ENCODE peak calls at places on chromosomes 7 and 10, in eight cellular contexts. K is mesothelial cell of epicardium, L is cardiac fibroblast, C is heart right ventricle, H is neural progenitor cell, W is fibroblast of lung, E is Peyer's patch, P is hepatocyte. R is an unnamed sample.

GRCh38 chr10:124001391-124002260 is 91.8 kb downstream of the CHST15 start:
- DNase-seq in K (no peak), L (no peak), C (no peak), H (no peak), W (no peak), E (no peak), P (no peak), R (peak)

GRCh38 chr7:7739204-7739603 is 20.8 kb upstream of the RPA3 start:
- DNase-seq in K (no peak), L (no peak), C (no peak), H (no peak), W (no peak), E (no peak), P (no peak), R (no peak)

GRCh38 chr7:15015545-15016314 is 113.2 kb upstream of the DGKB start:
- DNase-seq in K (no peak), L (peak), C (peak), H (peak), W (peak), E (no peak), P (peak), R (no peak)

GRCh38 chr10:109898666-109899577 is 24.4 kb downstream of the XPNPEP1 start:
- DNase-seq in K (no peak), L (peak), C (no peak), H (no peak), W (peak), E (no peak), P (no peak), R (no peak)

GRCh38 chr10:125531470-125531869 is 151.5 kb downstream of the TEX36 start:
- DNase-seq in K (no peak), L (no peak), C (no peak), H (peak), W (no peak), E (no peak), P (no peak), R (peak)

GRCh38 chr10:72889391-72889831 is 4.1 kb upstream of the OIT3 start:
- DNase-seq in K (no peak), L (peak), C (no peak), H (no peak), W (peak), E (no peak), P (no peak), R (no peak)

GRCh38 chr10:22218448-22218847 is 633 bp upstream of the EBLN1 start:
- DNase-seq in K (no peak), L (no peak), C (no peak), H (peak), W (peak), E (no peak), P (no peak), R (no peak)

GRCh38 chr10:19588608-19589007 is 227.6 kb upstream of the PLXDC2 start:
- DNase-seq in K (no peak), L (no peak), C (no peak), H (no peak), W (no peak), E (no peak), P (no peak), R (no peak)

GRCh38 chr10:84008878-84009277 is 130.4 kb upstream of the GHITM start:
- DNase-seq in K (no peak), L (peak), C (peak), H (peak), W (no peak), E (peak), P (peak), R (peak)

GRCh38 chr7:17009007-17009719 is 127.4 kb upstream of the AGR3 start:
- DNase-seq in K (no peak), L (peak), C (no peak), H (no peak), W (peak), E (no peak), P (peak), R (no peak)

GRCh38 chr7:6175642-6176041 is 96.8 kb downstream of the CYTH3 start:
- DNase-seq in K (no peak), L (peak), C (no peak), H (no peak), W (peak), E (no peak), P (no peak), R (no peak)

GRCh38 chr10:29120216-29120615 is 168.7 kb upstream of the LYZL1 start:
- DNase-seq in K (no peak), L (peak), C (no peak), H (no peak), W (peak), E (no peak), P (peak), R (no peak)

GRCh38 chr10:60237977-60238376 is 151.7 kb downstream of the ANK3 start:
- DNase-seq in K (no peak), L (peak), C (no peak), H (no peak), W (peak), E (no peak), P (no peak), R (no peak)

GRCh38 chr10:17199351-17199804 is 2.1 kb downstream of the TRDMT1 start:
- DNase-seq in K (no peak), L (peak), C (no peak), H (peak), W (peak), E (no peak), P (no peak), R (no peak)

GRCh38 chr7:27110977-27111752 is 8.7 kb upstream of the HOXA2 start:
- DNase-seq in K (no peak), L (peak), C (no peak), H (no peak), W (peak), E (peak), P (no peak), R (no peak)

GRCh38 chr7:44147026-44147881 is 6.1 kb upstream of the MYL7 start:
- DNase-seq in K (no peak), L (no peak), C (peak), H (peak), W (peak), E (peak), P (peak), R (peak)

GRCh38 chr10:70538731-70539338 is 60.3 kb downstream of the PALD1 start:
- DNase-seq in K (no peak), L (no peak), C (no peak), H (no peak), W (no peak), E (no peak), P (no peak), R (no peak)

GRCh38 chr7:37085600-37085999 is 361.3 kb upstream of the AOAH start:
- DNase-seq in K (no peak), L (no peak), C (no peak), H (no peak), W (no peak), E (no peak), P (no peak), R (no peak)

GRCh38 chr7:137950967-137951366 is 50.9 kb downstream of the CREB3L2 start:
- DNase-seq in K (no peak), L (no peak), C (no peak), H (no peak), W (no peak), E (no peak), P (no peak), R (no peak)

GRCh38 chr7:151806204-151806603 is 70.7 kb downstream of the PRKAG2 start:
- DNase-seq in K (no peak), L (no peak), C (no peak), H (no peak), W (no peak), E (peak), P (peak), R (no peak)

GRCh38 chr7:33853361-33854062 is 51.8 kb upstream of the BMPER start:
- DNase-seq in K (no peak), L (peak), C (no peak), H (no peak), W (peak), E (no peak), P (no peak), R (no peak)

GRCh38 chr7:30800785-30801252 is 29.6 kb downstream of the MINDY4 start:
- DNase-seq in K (no peak), L (peak), C (no peak), H (peak), W (peak), E (no peak), P (peak), R (peak)

GRCh38 chr7:90216771-90217170 is 5.2 kb downstream of the STEAP2 start:
- DNase-seq in K (no peak), L (no peak), C (no peak), H (no peak), W (no peak), E (no peak), P (no peak), R (no peak)

GRCh38 chr10:103969857-103970627 is 3.1 kb downstream of the SLK start:
- DNase-seq in K (no peak), L (peak), C (no peak), H (no peak), W (no peak), E (no peak), P (no peak), R (no peak)

GRCh38 chr10:103966671-103967432 is at the start of gene SLK:
- DNase-seq in K (peak), L (peak), C (peak), H (peak), W (peak), E (peak), P (peak), R (peak)

GRCh38 chr10:103968441-103969391 is 1.8 kb downstream of the SLK start:
- DNase-seq in K (no peak), L (peak), C (no peak), H (no peak), W (peak), E (no peak), P (no peak), R (no peak)

GRCh38 chr10:103969436-103969835 is 2.5 kb downstream of the SLK start:
- DNase-seq in K (no peak), L (peak), C (no peak), H (no peak), W (peak), E (no peak), P (no peak), R (no peak)

DNA sequence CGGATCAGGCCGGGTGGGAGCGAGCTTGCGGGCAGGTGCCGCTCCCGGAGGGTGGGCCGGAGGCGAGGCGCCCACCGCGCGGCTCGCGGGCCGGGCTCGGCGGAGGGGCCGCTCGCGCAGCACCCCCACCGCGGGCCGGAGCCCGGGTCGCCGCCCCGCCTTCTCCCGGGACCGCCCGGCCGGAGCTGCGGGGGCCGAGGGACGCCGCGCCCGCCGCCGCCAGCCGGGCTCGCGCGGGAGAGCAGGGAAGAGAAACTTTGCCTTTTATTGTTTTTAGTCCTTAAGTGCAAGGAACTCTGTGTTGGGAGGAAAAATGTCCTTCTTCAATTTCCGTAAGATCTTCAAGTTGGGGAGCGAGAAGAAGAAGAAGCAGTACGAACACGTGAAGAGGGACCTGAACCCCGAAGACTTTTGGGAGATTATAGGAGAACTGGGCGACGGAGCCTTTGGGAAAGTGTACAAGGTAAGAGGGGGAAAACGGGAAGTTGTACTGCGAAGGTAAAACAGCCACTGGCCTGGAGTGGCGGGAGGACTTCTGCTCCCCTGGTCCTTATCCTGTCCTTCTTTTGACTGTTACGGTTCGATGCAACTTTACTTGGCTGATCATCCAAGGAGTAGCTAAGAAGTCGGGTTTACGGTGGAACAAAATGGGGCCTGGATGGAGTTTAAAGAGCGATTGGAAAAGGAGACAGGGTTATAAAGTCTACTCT is 648 bp downstream of the SLK start:
- DNase-seq in K (no peak), L (peak), C (no peak), H (peak), W (peak), E (peak), P (peak), R (no peak)
- TF ChIP-seq CTCF in K (no peak), L (no peak), C (no peak), H (no peak), W (no peak), E (no peak), P (no peak), R (no peak)

DNA sequence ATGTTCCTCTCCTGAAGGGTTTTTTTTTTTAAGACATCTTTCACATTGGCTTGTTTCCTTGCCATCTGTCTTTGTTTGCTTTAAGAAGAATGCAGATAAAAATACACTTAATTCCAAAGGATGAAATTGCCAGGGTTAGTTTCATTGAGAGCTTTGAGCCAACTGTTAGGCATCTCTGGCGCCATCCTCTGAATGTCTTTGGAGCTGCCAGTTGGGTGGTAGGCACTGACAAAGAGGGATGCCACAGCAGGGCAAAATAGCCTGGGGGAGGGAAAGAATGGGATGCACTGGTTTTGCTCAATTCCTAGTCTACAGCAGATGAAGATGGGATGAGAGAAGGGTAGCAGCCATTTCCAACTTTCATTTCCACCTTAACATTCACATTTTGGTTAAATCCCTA is 399.2 kb downstream of the SORCS1 start:
- DNase-seq in K (no peak), L (no peak), C (no peak), H (peak), W (no peak), E (no peak), P (no peak), R (no peak)
- TF ChIP-seq CTCF in K (no peak), L (no peak), C (no peak), H (peak), W (no peak), E (no peak), P (no peak), R (no peak)

DNA sequence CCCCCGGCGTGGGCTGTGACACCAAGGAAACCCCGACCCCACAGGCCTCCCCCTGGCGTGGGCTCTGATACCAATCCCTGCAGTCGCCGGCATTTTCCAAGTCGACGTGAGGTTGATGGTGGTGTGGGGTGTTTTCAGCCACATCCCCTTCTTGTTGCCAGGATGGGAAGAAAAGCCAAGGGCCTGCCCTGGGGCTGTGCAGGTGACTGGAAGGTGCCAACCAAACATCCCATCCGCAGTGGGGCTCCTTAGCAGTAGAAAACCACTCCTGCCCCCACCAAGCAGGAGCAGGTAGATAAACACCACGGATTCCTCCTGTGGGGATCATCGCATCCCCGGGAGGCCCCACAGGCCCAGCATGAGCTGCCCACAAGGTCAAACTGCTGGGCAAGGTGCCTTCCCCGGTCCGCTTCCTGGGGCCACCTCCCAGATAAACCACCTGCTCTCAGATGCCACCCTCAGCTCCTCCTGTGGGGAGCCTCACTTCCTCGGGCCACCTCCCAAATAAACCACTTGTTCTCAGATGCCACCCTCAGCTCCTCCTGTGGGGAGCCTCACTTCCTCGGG is 88.5 kb upstream of the DIP2C start:
- DNase-seq in K (no peak), L (no peak), C (no peak), H (no peak), W (no peak), E (no peak), P (no peak), R (no peak)
- TF ChIP-seq CTCF in K (no peak), L (no peak), C (no peak), H (no peak), W (no peak), E (no peak), P (no peak), R (no peak)

GRCh38 chr7:106683941-106684340 is 23.0 kb upstream of the CCDC71L start:
- DNase-seq in K (no peak), L (no peak), C (no peak), H (no peak), W (no peak), E (no peak), P (no peak), R (no peak)
- TF ChIP-seq CTCF in K (no peak), L (no peak), C (no peak), H (no peak), W (no peak), E (no peak), P (no peak), R (no peak)

DNA sequence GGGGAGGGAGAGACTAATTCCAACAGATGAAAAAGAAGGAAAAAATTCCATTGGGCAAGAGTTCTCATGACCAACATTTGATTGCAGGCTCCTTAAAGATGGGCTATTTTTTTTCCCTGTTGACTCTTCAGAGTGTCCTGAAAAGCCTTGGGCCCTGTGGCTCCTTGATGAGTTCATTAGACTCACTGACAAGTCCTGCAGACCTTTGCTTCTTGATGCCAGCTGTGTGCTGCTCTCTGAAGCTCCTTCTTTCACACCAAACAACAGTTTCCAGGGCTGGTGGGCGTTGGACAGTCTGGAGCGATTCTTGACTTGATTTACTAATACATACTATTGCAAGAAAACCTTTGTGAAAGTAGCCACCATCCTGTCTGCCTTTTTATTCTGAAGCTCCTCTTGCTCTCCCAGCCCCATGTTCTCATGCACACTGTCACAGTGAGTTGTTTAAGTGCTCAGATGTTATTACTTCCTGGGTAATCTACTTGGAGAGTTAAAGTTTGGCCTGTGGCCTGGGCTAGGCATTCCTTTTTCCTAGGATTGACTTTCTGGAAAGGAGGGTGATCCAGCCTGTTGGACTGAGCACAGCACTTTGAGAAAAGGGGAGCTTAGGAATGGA is 250.3 kb downstream of the PTEN start:
- DNase-seq in K (no peak), L (no peak), C (no peak), H (no peak), W (no peak), E (no peak), P (no peak), R (no peak)
- TF ChIP-seq CTCF in K (no peak), L (no peak), C (no peak), H (no peak), W (no peak), E (no peak), P (no peak), R (no peak)

GRCh38 chr10:4708123-4708759 is 117.8 kb upstream of the AKR1E2 start:
- DNase-seq in K (no peak), L (no peak), C (no peak), H (peak), W (no peak), E (no peak), P (no peak), R (peak)
- TF ChIP-seq CTCF in K (peak), L (peak), C (no peak), H (peak), W (peak), E (no peak), P (no peak), R (peak)

GRCh38 chr10:4810093-4810492 is 15.9 kb upstream of the AKR1E2 start:
- DNase-seq in K (no peak), L (peak), C (no peak), H (no peak), W (peak), E (no peak), P (no peak), R (no peak)

GRCh38 chr10:4813496-4813895 is 12.5 kb upstream of the AKR1E2 start:
- DNase-seq in K (no peak), L (no peak), C (no peak), H (no peak), W (no peak), E (no peak), P (no peak), R (no peak)

GRCh38 chr10:4812041-4812440 is 14.0 kb upstream of the AKR1E2 start:
- DNase-seq in K (no peak), L (no peak), C (no peak), H (no peak), W (peak), E (no peak), P (no peak), R (no peak)

GRCh38 chr10:4809156-4809555 is 16.9 kb upstream of the AKR1E2 start:
- DNase-seq in K (no peak), L (no peak), C (no peak), H (no peak), W (no peak), E (no peak), P (peak), R (no peak)

DNA sequence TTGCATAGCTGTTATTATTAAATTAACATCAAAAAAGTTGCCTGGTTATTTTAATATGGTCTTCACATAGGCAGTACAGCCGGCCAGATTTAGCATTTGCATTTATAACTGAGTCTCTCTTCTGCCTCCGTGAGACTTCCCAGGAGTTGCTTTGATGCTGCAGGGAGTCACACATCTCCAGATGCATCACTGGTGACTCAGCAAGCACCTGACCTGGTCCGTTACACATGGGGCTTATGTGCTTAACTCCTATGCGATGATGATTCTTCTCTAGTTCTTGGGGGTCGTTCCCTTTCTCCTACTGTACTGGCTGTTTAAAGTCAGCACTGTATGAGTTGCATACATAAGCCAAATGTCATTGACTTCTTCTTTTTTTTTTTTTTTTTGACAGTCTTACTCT is 13.1 kb upstream of the AKR1E2 start:
- DNase-seq in K (no peak), L (peak), C (no peak), H (no peak), W (peak), E (no peak), P (peak), R (no peak)
- TF ChIP-seq CTCF in K (no peak), L (no peak), C (no peak), H (no peak), W (no peak), E (no peak), P (no peak), R (no peak)

R was measured in glutamatergic neuron.